ENCODE peak calls at places on chromosomes 12 and 14, in nine cellular contexts. One of them, this sample, is unnamed.
A peak's percentile ranks its signal among the peaks of the same experiment; 100 is the strongest.

GRCh38 chr12:132182711-132183365 is 38.6 kb downstream of the NOC4L start:
- DNase-seq in heart left ventricle: no peak
- DNase-seq in fibroblast of the aortic adventitia: no peak
- DNase-seq in left ventricle myocardium inferior: no peak
- DNase-seq in transverse colon: no peak
- DNase-seq in fibroblast of lung: no peak
- DNase-seq in CD8-positive, alpha-beta T cell: no peak
- DNase-seq in GM12865: no peak
- DNase-seq in uterus: no peak
- DNase-seq in this sample: no peak

GRCh38 chr14:75879031-75879430 is 102.8 kb downstream of the TGFB3 start:
- DNase-seq in heart left ventricle: no peak
- DNase-seq in fibroblast of the aortic adventitia: peak; percentile 91
- DNase-seq in left ventricle myocardium inferior: no peak
- DNase-seq in transverse colon: no peak
- DNase-seq in fibroblast of lung: peak; percentile 84
- DNase-seq in CD8-positive, alpha-beta T cell: no peak
- DNase-seq in GM12865: peak; percentile 16
- DNase-seq in uterus: no peak
- DNase-seq in this sample: no peak

GRCh38 chr12:11621797-11622423 is 27.6 kb upstream of the ETV6 start:
- DNase-seq in heart left ventricle: no peak
- DNase-seq in fibroblast of the aortic adventitia: no peak
- DNase-seq in left ventricle myocardium inferior: no peak
- DNase-seq in transverse colon: peak; percentile 22
- DNase-seq in fibroblast of lung: peak; percentile 6
- DNase-seq in CD8-positive, alpha-beta T cell: peak; percentile 2
- DNase-seq in GM12865: peak; percentile 51
- DNase-seq in uterus: no peak
- DNase-seq in this sample: no peak

GRCh38 chr12:14710632-14711324 is 14.4 kb upstream of the GUCY2C start:
- DNase-seq in heart left ventricle: no peak
- DNase-seq in fibroblast of the aortic adventitia: no peak
- DNase-seq in left ventricle myocardium inferior: no peak
- DNase-seq in transverse colon: no peak
- DNase-seq in fibroblast of lung: no peak
- DNase-seq in CD8-positive, alpha-beta T cell: no peak
- DNase-seq in GM12865: no peak
- DNase-seq in uterus: no peak
- DNase-seq in this sample: no peak

GRCh38 chr12:90333939-90334338 is 621.0 kb downstream of the CCER1 start:
- DNase-seq in heart left ventricle: no peak
- DNase-seq in fibroblast of the aortic adventitia: peak; percentile 43
- DNase-seq in left ventricle myocardium inferior: no peak
- DNase-seq in transverse colon: no peak
- DNase-seq in fibroblast of lung: peak; percentile 32
- DNase-seq in CD8-positive, alpha-beta T cell: no peak
- DNase-seq in GM12865: no peak
- DNase-seq in uterus: no peak
- DNase-seq in this sample: no peak

GRCh38 chr12:21940972-21941521 is at the start of gene ABCC9:
- DNase-seq in heart left ventricle: peak; percentile 74
- DNase-seq in fibroblast of the aortic adventitia: peak; percentile 59
- DNase-seq in left ventricle myocardium inferior: peak; percentile 68
- DNase-seq in transverse colon: peak; percentile 13
- DNase-seq in fibroblast of lung: peak; percentile 38
- DNase-seq in CD8-positive, alpha-beta T cell: no peak
- DNase-seq in GM12865: no peak
- DNase-seq in uterus: peak; percentile 71
- DNase-seq in this sample: no peak

GRCh38 chr12:49358548-49359141 is 8.6 kb upstream of the SPATS2 start:
- DNase-seq in heart left ventricle: peak; percentile 54
- DNase-seq in fibroblast of the aortic adventitia: peak; percentile 83
- DNase-seq in left ventricle myocardium inferior: no peak
- DNase-seq in transverse colon: peak; percentile 56
- DNase-seq in fibroblast of lung: peak; percentile 42
- DNase-seq in CD8-positive, alpha-beta T cell: no peak
- DNase-seq in GM12865: peak; percentile 89
- DNase-seq in uterus: no peak
- DNase-seq in this sample: no peak

GRCh38 chr14:50061664-50062437 is 54.5 kb downstream of the VCPKMT start:
- DNase-seq in heart left ventricle: no peak
- DNase-seq in fibroblast of the aortic adventitia: peak; percentile 16
- DNase-seq in left ventricle myocardium inferior: no peak
- DNase-seq in transverse colon: peak; percentile 79
- DNase-seq in fibroblast of lung: peak; percentile 61
- DNase-seq in CD8-positive, alpha-beta T cell: peak; percentile 64
- DNase-seq in GM12865: peak; percentile 95
- DNase-seq in uterus: peak; percentile 32
- DNase-seq in this sample: no peak

GRCh38 chr12:124167141-124167540 is 127.8 kb upstream of the RFLNA start:
- DNase-seq in heart left ventricle: no peak
- DNase-seq in fibroblast of the aortic adventitia: no peak
- DNase-seq in left ventricle myocardium inferior: no peak
- DNase-seq in transverse colon: no peak
- DNase-seq in fibroblast of lung: no peak
- DNase-seq in CD8-positive, alpha-beta T cell: no peak
- DNase-seq in GM12865: no peak
- DNase-seq in uterus: no peak
- DNase-seq in this sample: no peak

GRCh38 chr14:90403065-90403464 is 6.2 kb downstream of the CALM1 start:
- DNase-seq in heart left ventricle: no peak
- DNase-seq in fibroblast of the aortic adventitia: no peak
- DNase-seq in left ventricle myocardium inferior: no peak
- DNase-seq in transverse colon: no peak
- DNase-seq in fibroblast of lung: no peak
- DNase-seq in CD8-positive, alpha-beta T cell: no peak
- DNase-seq in GM12865: no peak
- DNase-seq in uterus: no peak
- DNase-seq in this sample: no peak

GRCh38 chr12:50620050-50620974 is 115.5 kb downstream of the DIP2B start:
- DNase-seq in heart left ventricle: no peak
- DNase-seq in fibroblast of the aortic adventitia: peak; percentile 90
- DNase-seq in left ventricle myocardium inferior: no peak
- DNase-seq in transverse colon: no peak
- DNase-seq in fibroblast of lung: peak; percentile 98
- DNase-seq in CD8-positive, alpha-beta T cell: no peak
- DNase-seq in GM12865: no peak
- DNase-seq in uterus: no peak
- DNase-seq in this sample: no peak

GRCh38 chr14:55599250-55599879 is 19.4 kb downstream of the KTN1 start:
- DNase-seq in heart left ventricle: peak; percentile 41
- DNase-seq in fibroblast of the aortic adventitia: no peak
- DNase-seq in left ventricle myocardium inferior: peak; percentile 32
- DNase-seq in transverse colon: peak; percentile 81
- DNase-seq in fibroblast of lung: no peak
- DNase-seq in CD8-positive, alpha-beta T cell: no peak
- DNase-seq in GM12865: no peak
- DNase-seq in uterus: no peak
- DNase-seq in this sample: no peak

GRCh38 chr12:89709994-89710872 is 1.6 kb upstream of the ATP2B1 start:
- DNase-seq in heart left ventricle: peak; percentile 74
- DNase-seq in fibroblast of the aortic adventitia: no peak
- DNase-seq in left ventricle myocardium inferior: peak; percentile 63
- DNase-seq in transverse colon: peak; percentile 67
- DNase-seq in fibroblast of lung: no peak
- DNase-seq in CD8-positive, alpha-beta T cell: peak; percentile 30
- DNase-seq in GM12865: peak; percentile 57
- DNase-seq in uterus: peak; percentile 67
- DNase-seq in this sample: peak; percentile 91

GRCh38 chr14:61515436-61516124 is 179.7 kb upstream of the HIF1A start:
- DNase-seq in heart left ventricle: no peak
- DNase-seq in fibroblast of the aortic adventitia: no peak
- DNase-seq in left ventricle myocardium inferior: no peak
- DNase-seq in transverse colon: no peak
- DNase-seq in fibroblast of lung: no peak
- DNase-seq in CD8-positive, alpha-beta T cell: no peak
- DNase-seq in GM12865: no peak
- DNase-seq in uterus: no peak
- DNase-seq in this sample: no peak

GRCh38 chr14:94665121-94665520 is 52.9 kb downstream of the SERPINA3 start:
- DNase-seq in heart left ventricle: no peak
- DNase-seq in fibroblast of the aortic adventitia: peak; percentile 90
- DNase-seq in left ventricle myocardium inferior: no peak
- DNase-seq in transverse colon: no peak
- DNase-seq in fibroblast of lung: peak; percentile 90
- DNase-seq in CD8-positive, alpha-beta T cell: no peak
- DNase-seq in GM12865: no peak
- DNase-seq in uterus: no peak
- DNase-seq in this sample: no peak

GRCh38 chr12:48115957-48116356 is 3.2 kb upstream of the PFKM start:
- DNase-seq in heart left ventricle: no peak
- DNase-seq in fibroblast of the aortic adventitia: no peak
- DNase-seq in left ventricle myocardium inferior: no peak
- DNase-seq in transverse colon: no peak
- DNase-seq in fibroblast of lung: no peak
- DNase-seq in CD8-positive, alpha-beta T cell: no peak
- DNase-seq in GM12865: no peak
- DNase-seq in uterus: no peak
- DNase-seq in this sample: no peak

GRCh38 chr14:102170061-102170460 is 30.4 kb downstream of the WDR20 start:
- DNase-seq in heart left ventricle: no peak
- DNase-seq in fibroblast of the aortic adventitia: no peak
- DNase-seq in left ventricle myocardium inferior: no peak
- DNase-seq in transverse colon: no peak
- DNase-seq in fibroblast of lung: no peak
- DNase-seq in CD8-positive, alpha-beta T cell: no peak
- DNase-seq in GM12865: no peak
- DNase-seq in uterus: no peak
- DNase-seq in this sample: no peak

GRCh38 chr14:102095871-102096568 is 9.2 kb upstream of the HSP90AA1 start:
- DNase-seq in heart left ventricle: no peak
- DNase-seq in fibroblast of the aortic adventitia: no peak
- DNase-seq in left ventricle myocardium inferior: no peak
- DNase-seq in transverse colon: no peak
- DNase-seq in fibroblast of lung: no peak
- DNase-seq in CD8-positive, alpha-beta T cell: no peak
- DNase-seq in GM12865: no peak
- DNase-seq in uterus: no peak
- DNase-seq in this sample: no peak

GRCh38 chr12:31874961-31875608 is 84.1 kb upstream of the RESF1 start:
- DNase-seq in heart left ventricle: peak; percentile 70
- DNase-seq in fibroblast of the aortic adventitia: peak; percentile 60
- DNase-seq in left ventricle myocardium inferior: peak; percentile 55
- DNase-seq in transverse colon: peak; percentile 40
- DNase-seq in fibroblast of lung: peak; percentile 78
- DNase-seq in CD8-positive, alpha-beta T cell: peak; percentile 50
- DNase-seq in GM12865: peak; percentile 89
- DNase-seq in uterus: no peak
- DNase-seq in this sample: no peak

GRCh38 chr12:105921872-105922669 is 216.7 kb downstream of the NUAK1 start:
- DNase-seq in heart left ventricle: peak; percentile 46
- DNase-seq in fibroblast of the aortic adventitia: peak; percentile 46
- DNase-seq in left ventricle myocardium inferior: peak; percentile 52
- DNase-seq in transverse colon: no peak
- DNase-seq in fibroblast of lung: no peak
- DNase-seq in CD8-positive, alpha-beta T cell: no peak
- DNase-seq in GM12865: no peak
- DNase-seq in uterus: no peak
- DNase-seq in this sample: no peak

GRCh38 chr14:72742682-72743195 is 151.2 kb downstream of the DPF3 start:
- DNase-seq in heart left ventricle: peak; percentile 8
- DNase-seq in fibroblast of the aortic adventitia: no peak
- DNase-seq in left ventricle myocardium inferior: no peak
- DNase-seq in transverse colon: no peak
- DNase-seq in fibroblast of lung: no peak
- DNase-seq in CD8-positive, alpha-beta T cell: no peak
- DNase-seq in GM12865: no peak
- DNase-seq in uterus: no peak
- DNase-seq in this sample: no peak

GRCh38 chr14:28776482-28777266 is 10.1 kb downstream of the FOXG1 start:
- DNase-seq in heart left ventricle: no peak
- DNase-seq in fibroblast of the aortic adventitia: no peak
- DNase-seq in left ventricle myocardium inferior: no peak
- DNase-seq in transverse colon: no peak
- DNase-seq in fibroblast of lung: no peak
- DNase-seq in CD8-positive, alpha-beta T cell: no peak
- DNase-seq in GM12865: no peak
- DNase-seq in uterus: no peak
- DNase-seq in this sample: no peak

GRCh38 chr12:75360920-75361319 is 26.4 kb downstream of the GLIPR1L1 start:
- DNase-seq in heart left ventricle: no peak
- DNase-seq in fibroblast of the aortic adventitia: no peak
- DNase-seq in left ventricle myocardium inferior: no peak
- DNase-seq in transverse colon: no peak
- DNase-seq in fibroblast of lung: no peak
- DNase-seq in CD8-positive, alpha-beta T cell: no peak
- DNase-seq in GM12865: peak; percentile 21
- DNase-seq in uterus: no peak
- DNase-seq in this sample: no peak
- TF ChIP-seq CTCF in heart left ventricle: no peak
- TF ChIP-seq CTCF in fibroblast of the aortic adventitia: no peak
- TF ChIP-seq CTCF in left ventricle myocardium inferior: no peak
- TF ChIP-seq CTCF in transverse colon: no peak
- TF ChIP-seq CTCF in fibroblast of lung: no peak
- TF ChIP-seq CTCF in CD8-positive, alpha-beta T cell: no peak
- TF ChIP-seq CTCF in GM12865: no peak
- TF ChIP-seq CTCF in uterus: no peak
- TF ChIP-seq CTCF in this sample: no peak

DNA sequence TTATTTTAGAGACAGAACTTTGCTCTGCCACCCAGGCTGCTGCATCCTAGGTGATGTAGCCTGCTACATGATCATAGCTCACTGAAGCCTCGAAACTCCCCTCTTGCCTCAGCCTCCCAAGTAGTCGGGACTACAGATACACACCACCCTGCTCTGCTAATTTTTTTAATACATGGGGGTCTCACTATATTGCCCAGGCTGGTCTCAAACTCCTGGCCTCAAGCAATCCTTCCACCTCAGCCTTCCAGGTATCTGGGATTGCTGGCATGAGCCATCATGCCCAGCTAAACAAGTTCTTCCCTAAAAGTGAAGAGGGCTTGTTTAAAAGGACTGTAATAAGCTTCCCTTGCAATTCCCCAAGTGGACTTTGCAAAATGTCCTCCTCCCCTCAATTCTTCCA is 310.4 kb downstream of the PAWR start:
- DNase-seq in heart left ventricle: no peak
- DNase-seq in fibroblast of the aortic adventitia: no peak
- DNase-seq in left ventricle myocardium inferior: no peak
- DNase-seq in transverse colon: no peak
- DNase-seq in fibroblast of lung: no peak
- DNase-seq in CD8-positive, alpha-beta T cell: no peak
- DNase-seq in GM12865: no peak
- DNase-seq in uterus: no peak
- DNase-seq in this sample: no peak
- TF ChIP-seq CTCF in heart left ventricle: no peak
- TF ChIP-seq CTCF in fibroblast of the aortic adventitia: no peak
- TF ChIP-seq CTCF in left ventricle myocardium inferior: no peak
- TF ChIP-seq CTCF in transverse colon: no peak
- TF ChIP-seq CTCF in fibroblast of lung: no peak
- TF ChIP-seq CTCF in CD8-positive, alpha-beta T cell: no peak
- TF ChIP-seq CTCF in GM12865: no peak
- TF ChIP-seq CTCF in uterus: no peak
- TF ChIP-seq CTCF in this sample: no peak

GRCh38 chr14:106879241-106879640 is 1352.9 kb downstream of the TMEM121 start:
- DNase-seq in heart left ventricle: no peak
- DNase-seq in fibroblast of the aortic adventitia: no peak
- DNase-seq in left ventricle myocardium inferior: no peak
- DNase-seq in transverse colon: peak; percentile 72
- DNase-seq in fibroblast of lung: no peak
- DNase-seq in CD8-positive, alpha-beta T cell: no peak
- DNase-seq in GM12865: peak; percentile 89
- DNase-seq in uterus: no peak
- DNase-seq in this sample: no peak
- TF ChIP-seq CTCF in heart left ventricle: no peak
- TF ChIP-seq CTCF in fibroblast of the aortic adventitia: no peak
- TF ChIP-seq CTCF in left ventricle myocardium inferior: peak; percentile 31
- TF ChIP-seq CTCF in transverse colon: peak; percentile 41
- TF ChIP-seq CTCF in fibroblast of lung: no peak
- TF ChIP-seq CTCF in CD8-positive, alpha-beta T cell: peak; percentile 35
- TF ChIP-seq CTCF in GM12865: peak; percentile 93
- TF ChIP-seq CTCF in uterus: no peak
- TF ChIP-seq CTCF in this sample: peak; percentile 30

GRCh38 chr14:33499687-33500086 is 451.2 kb downstream of the EGLN3 start:
- DNase-seq in heart left ventricle: no peak
- DNase-seq in fibroblast of the aortic adventitia: no peak
- DNase-seq in left ventricle myocardium inferior: no peak
- DNase-seq in transverse colon: no peak
- DNase-seq in fibroblast of lung: no peak
- DNase-seq in CD8-positive, alpha-beta T cell: no peak
- DNase-seq in GM12865: no peak
- DNase-seq in uterus: no peak
- DNase-seq in this sample: no peak
- TF ChIP-seq CTCF in heart left ventricle: no peak
- TF ChIP-seq CTCF in fibroblast of the aortic adventitia: peak; percentile 3
- TF ChIP-seq CTCF in left ventricle myocardium inferior: no peak
- TF ChIP-seq CTCF in transverse colon: no peak
- TF ChIP-seq CTCF in fibroblast of lung: no peak
- TF ChIP-seq CTCF in CD8-positive, alpha-beta T cell: no peak
- TF ChIP-seq CTCF in GM12865: no peak
- TF ChIP-seq CTCF in uterus: no peak
- TF ChIP-seq CTCF in this sample: no peak